ENCODE peak calls at places on chromosomes 13 and 19, in six cellular contexts. One of them, this sample, is unnamed.

GRCh38 chr19:17337675-17338439 is 504 bp downstream of the GTPBP3 start:
- ATAC-seq in DND-41: no peak
- ATAC-seq in lower lobe of right lung: no peak
- ATAC-seq in right cardiac atrium: no peak
- ATAC-seq in heart left ventricle: no peak
- ATAC-seq in CD8-positive, alpha-beta T cell: peak; percentile 6
- ATAC-seq in this sample: no peak

GRCh38 chr13:98158172-98158907 is 15.4 kb downstream of the FARP1 start:
- ATAC-seq in CD8-positive, alpha-beta T cell: no peak
- ATAC-seq in lower lobe of right lung: no peak
- ATAC-seq in heart left ventricle: no peak
- ATAC-seq in DND-41: no peak
- ATAC-seq in right cardiac atrium: no peak
- ATAC-seq in this sample: no peak

GRCh38 chr19:955803-956746 is 28.1 kb upstream of the WDR18 start:
- ATAC-seq in lower lobe of right lung: peak; percentile 51
- ATAC-seq in heart left ventricle: no peak
- ATAC-seq in CD8-positive, alpha-beta T cell: no peak
- ATAC-seq in DND-41: no peak
- ATAC-seq in right cardiac atrium: no peak
- ATAC-seq in this sample: no peak

GRCh38 chr13:100131863-100132574 is 43.1 kb downstream of the PCCA start:
- ATAC-seq in lower lobe of right lung: no peak
- ATAC-seq in DND-41: peak; percentile 69
- ATAC-seq in CD8-positive, alpha-beta T cell: peak; percentile 23
- ATAC-seq in right cardiac atrium: no peak
- ATAC-seq in heart left ventricle: peak; percentile 54
- ATAC-seq in this sample: no peak

GRCh38 chr13:95788100-95788463 is 111.1 kb downstream of the DNAJC3 start:
- ATAC-seq in lower lobe of right lung: peak; percentile 54
- ATAC-seq in heart left ventricle: no peak
- ATAC-seq in DND-41: no peak
- ATAC-seq in CD8-positive, alpha-beta T cell: no peak
- ATAC-seq in right cardiac atrium: no peak
- ATAC-seq in this sample: no peak

GRCh38 chr19:35042056-35042730 is 672 bp downstream of the HPN start:
- ATAC-seq in right cardiac atrium: no peak
- ATAC-seq in DND-41: no peak
- ATAC-seq in CD8-positive, alpha-beta T cell: no peak
- ATAC-seq in heart left ventricle: no peak
- ATAC-seq in lower lobe of right lung: no peak
- ATAC-seq in this sample: no peak

GRCh38 chr19:6443986-6444385 is 10.4 kb upstream of the SLC25A41 start:
- ATAC-seq in lower lobe of right lung: no peak
- ATAC-seq in CD8-positive, alpha-beta T cell: no peak
- ATAC-seq in right cardiac atrium: no peak
- ATAC-seq in heart left ventricle: no peak
- ATAC-seq in DND-41: no peak
- ATAC-seq in this sample: no peak

GRCh38 chr13:110509971-110510786 is 51.3 kb downstream of the RAB20 start:
- ATAC-seq in lower lobe of right lung: no peak
- ATAC-seq in heart left ventricle: peak; percentile 24
- ATAC-seq in DND-41: no peak
- ATAC-seq in CD8-positive, alpha-beta T cell: no peak
- ATAC-seq in right cardiac atrium: peak; percentile 2
- ATAC-seq in this sample: peak; percentile 10

GRCh38 chr19:41795031-41795461 is 1.3 kb upstream of the CEACAM3 start:
- ATAC-seq in right cardiac atrium: peak; percentile 79
- ATAC-seq in CD8-positive, alpha-beta T cell: peak; percentile 99
- ATAC-seq in DND-41: peak; percentile 95
- ATAC-seq in heart left ventricle: peak; percentile 72
- ATAC-seq in lower lobe of right lung: peak; percentile 80
- ATAC-seq in this sample: no peak

GRCh38 chr13:40508767-40509342 is 157.6 kb downstream of the FOXO1 start:
- ATAC-seq in CD8-positive, alpha-beta T cell: peak; percentile 23
- ATAC-seq in right cardiac atrium: no peak
- ATAC-seq in lower lobe of right lung: no peak
- ATAC-seq in DND-41: no peak
- ATAC-seq in heart left ventricle: no peak
- ATAC-seq in this sample: no peak

GRCh38 chr19:53254451-53255341 is at the start of gene ZNF677:
- ATAC-seq in right cardiac atrium: peak; percentile 100
- ATAC-seq in lower lobe of right lung: peak; percentile 100
- ATAC-seq in DND-41: peak; percentile 100
- ATAC-seq in CD8-positive, alpha-beta T cell: peak; percentile 99
- ATAC-seq in heart left ventricle: peak; percentile 100
- ATAC-seq in this sample: peak; percentile 100

GRCh38 chr19:12828494-12828893 is 5.9 kb downstream of the RTBDN start:
- ATAC-seq in heart left ventricle: no peak
- ATAC-seq in CD8-positive, alpha-beta T cell: peak; percentile 29
- ATAC-seq in right cardiac atrium: no peak
- ATAC-seq in DND-41: peak; percentile 93
- ATAC-seq in lower lobe of right lung: no peak
- ATAC-seq in this sample: no peak

GRCh38 chr19:17090501-17091074 is 15.0 kb downstream of the MYO9B start:
- ATAC-seq in lower lobe of right lung: peak; percentile 49
- ATAC-seq in CD8-positive, alpha-beta T cell: peak; percentile 82
- ATAC-seq in heart left ventricle: no peak
- ATAC-seq in right cardiac atrium: no peak
- ATAC-seq in DND-41: no peak
- ATAC-seq in this sample: no peak

GRCh38 chr13:52779028-52779612 is 39.5 kb upstream of the CNMD start:
- ATAC-seq in right cardiac atrium: no peak
- ATAC-seq in lower lobe of right lung: no peak
- ATAC-seq in CD8-positive, alpha-beta T cell: no peak
- ATAC-seq in heart left ventricle: no peak
- ATAC-seq in DND-41: no peak
- ATAC-seq in this sample: no peak

GRCh38 chr19:38273499-38273898 is 9.1 kb downstream of the SPINT2 start:
- ATAC-seq in right cardiac atrium: no peak
- ATAC-seq in heart left ventricle: no peak
- ATAC-seq in lower lobe of right lung: no peak
- ATAC-seq in DND-41: no peak
- ATAC-seq in CD8-positive, alpha-beta T cell: no peak
- ATAC-seq in this sample: no peak

GRCh38 chr13:113052206-113052605 is 53.4 kb upstream of the F7 start:
- ATAC-seq in CD8-positive, alpha-beta T cell: no peak
- ATAC-seq in lower lobe of right lung: no peak
- ATAC-seq in right cardiac atrium: no peak
- ATAC-seq in DND-41: no peak
- ATAC-seq in heart left ventricle: no peak
- ATAC-seq in this sample: no peak

GRCh38 chr19:45152504-45153338 is 8.1 kb downstream of the NKPD1 start:
- ATAC-seq in right cardiac atrium: peak; percentile 47
- ATAC-seq in DND-41: no peak
- ATAC-seq in heart left ventricle: peak; percentile 51
- ATAC-seq in CD8-positive, alpha-beta T cell: peak; percentile 66
- ATAC-seq in lower lobe of right lung: peak; percentile 62
- ATAC-seq in this sample: peak; percentile 40
- H3K27ac ChIP-seq in right cardiac atrium: no peak overlapping the region
- H3K27ac ChIP-seq in DND-41: no peak overlapping the region
- H3K27ac ChIP-seq in heart left ventricle: no peak overlapping the region
- H3K27ac ChIP-seq in CD8-positive, alpha-beta T cell: no peak overlapping the region
- H3K27ac ChIP-seq in lower lobe of right lung: no peak overlapping the region
- H3K27ac ChIP-seq in this sample: no peak overlapping the region

GRCh38 chr19:11138659-11139526 is 16.7 kb downstream of the SPC24 start:
- ATAC-seq in right cardiac atrium: peak; percentile 74
- ATAC-seq in lower lobe of right lung: peak; percentile 18
- ATAC-seq in heart left ventricle: peak; percentile 75
- ATAC-seq in DND-41: peak; percentile 28
- ATAC-seq in CD8-positive, alpha-beta T cell: no peak
- ATAC-seq in this sample: peak; percentile 70

GRCh38 chr19:11140896-11141295 is 14.7 kb downstream of the SPC24 start:
- ATAC-seq in DND-41: no peak
- ATAC-seq in CD8-positive, alpha-beta T cell: no peak
- ATAC-seq in right cardiac atrium: no peak
- ATAC-seq in heart left ventricle: no peak
- ATAC-seq in lower lobe of right lung: no peak
- ATAC-seq in this sample: no peak

GRCh38 chr19:11136400-11137101 is 19.0 kb downstream of the SPC24 start:
- ATAC-seq in heart left ventricle: no peak
- ATAC-seq in lower lobe of right lung: peak; percentile 9
- ATAC-seq in right cardiac atrium: no peak
- ATAC-seq in CD8-positive, alpha-beta T cell: no peak
- ATAC-seq in DND-41: no peak
- ATAC-seq in this sample: no peak

GRCh38 chr19:11141937-11142527 is 13.6 kb downstream of the SPC24 start:
- ATAC-seq in right cardiac atrium: no peak
- ATAC-seq in DND-41: no peak
- ATAC-seq in heart left ventricle: no peak
- ATAC-seq in lower lobe of right lung: no peak
- ATAC-seq in CD8-positive, alpha-beta T cell: no peak
- ATAC-seq in this sample: no peak

DNA sequence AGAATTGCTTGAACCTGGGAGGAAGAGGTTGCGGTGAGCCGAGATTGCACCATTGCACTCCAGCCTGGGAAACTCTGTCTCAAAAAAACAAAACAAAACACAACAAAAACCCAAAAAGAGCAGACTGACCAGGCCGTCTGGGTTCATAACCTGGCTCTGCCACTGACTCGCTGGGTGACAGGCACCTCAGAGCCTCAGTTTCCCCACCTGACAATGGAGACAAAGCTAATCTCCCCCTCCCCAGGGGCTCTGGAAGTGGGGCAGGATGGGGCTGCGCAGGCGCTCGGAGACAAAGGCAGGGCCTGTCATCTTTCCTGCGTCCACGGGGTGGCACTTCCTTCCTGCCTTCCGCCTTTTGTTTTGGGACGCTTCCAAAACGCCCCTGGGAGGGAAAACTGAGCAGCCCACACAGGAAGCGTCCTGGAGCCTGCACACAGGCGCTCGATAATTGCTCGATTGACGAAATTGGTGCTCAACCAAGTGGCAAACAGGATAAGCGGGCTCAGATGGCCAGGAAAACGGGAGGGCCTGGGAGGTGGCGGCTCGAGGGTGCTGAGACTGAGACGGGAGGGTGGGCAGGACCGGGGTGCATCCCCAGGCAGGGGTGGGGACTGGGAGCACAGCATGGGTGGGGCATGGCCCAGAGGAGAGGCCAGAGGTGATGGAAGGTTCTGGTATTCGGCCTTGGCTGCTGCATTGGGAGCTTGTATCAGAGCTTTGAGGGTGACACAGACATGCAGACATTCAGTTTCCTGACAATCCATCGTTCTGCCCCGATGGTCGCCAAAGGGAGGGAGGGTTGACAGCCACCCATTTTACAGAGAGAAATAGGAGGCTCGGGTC is 17.8 kb downstream of the SPC24 start:
- ATAC-seq in lower lobe of right lung: peak; percentile 53
- ATAC-seq in DND-41: peak; percentile 20
- ATAC-seq in right cardiac atrium: peak; percentile 67
- ATAC-seq in heart left ventricle: peak; percentile 61
- ATAC-seq in CD8-positive, alpha-beta T cell: peak; percentile 82
- ATAC-seq in this sample: peak; percentile 63
- H3K27ac ChIP-seq in lower lobe of right lung: peak overlapping the region; percentile 77
- H3K27ac ChIP-seq in DND-41: no peak overlapping the region
- H3K27ac ChIP-seq in right cardiac atrium: peak overlapping the region; percentile 94
- H3K27ac ChIP-seq in heart left ventricle: peak overlapping the region; percentile 88
- H3K27ac ChIP-seq in CD8-positive, alpha-beta T cell: no peak overlapping the region
- H3K27ac ChIP-seq in this sample: peak overlapping the region; percentile 96

GRCh38 chr13:27311518-27312208 is 41.0 kb downstream of the RASL11A start:
- ATAC-seq in heart left ventricle: no peak
- ATAC-seq in right cardiac atrium: no peak
- ATAC-seq in lower lobe of right lung: no peak
- ATAC-seq in CD8-positive, alpha-beta T cell: no peak
- ATAC-seq in DND-41: no peak
- ATAC-seq in this sample: no peak
- H3K27ac ChIP-seq in heart left ventricle: no peak overlapping the region
- H3K27ac ChIP-seq in right cardiac atrium: no peak overlapping the region
- H3K27ac ChIP-seq in lower lobe of right lung: no peak overlapping the region
- H3K27ac ChIP-seq in CD8-positive, alpha-beta T cell: no peak overlapping the region
- H3K27ac ChIP-seq in DND-41: no peak overlapping the region
- H3K27ac ChIP-seq in this sample: no peak overlapping the region

GRCh38 chr19:49690073-49690655 is 752 bp upstream of the CPT1C start:
- ATAC-seq in right cardiac atrium: peak; percentile 2
- ATAC-seq in lower lobe of right lung: peak; percentile 25
- ATAC-seq in DND-41: peak; percentile 22
- ATAC-seq in heart left ventricle: peak; percentile 6
- ATAC-seq in CD8-positive, alpha-beta T cell: peak; percentile 5
- ATAC-seq in this sample: peak; percentile 13
- H3K27ac ChIP-seq in right cardiac atrium: peak overlapping the region; percentile 32
- H3K27ac ChIP-seq in lower lobe of right lung: peak overlapping the region; percentile 61
- H3K27ac ChIP-seq in DND-41: no peak overlapping the region
- H3K27ac ChIP-seq in heart left ventricle: peak overlapping the region; percentile 61
- H3K27ac ChIP-seq in CD8-positive, alpha-beta T cell: no peak overlapping the region
- H3K27ac ChIP-seq in this sample: peak overlapping the region; percentile 72

GRCh38 chr19:56964526-56964925 is 124.0 kb upstream of the PEG3 start:
- ATAC-seq in right cardiac atrium: no peak
- ATAC-seq in CD8-positive, alpha-beta T cell: no peak
- ATAC-seq in DND-41: no peak
- ATAC-seq in heart left ventricle: no peak
- ATAC-seq in lower lobe of right lung: no peak
- ATAC-seq in this sample: no peak

GRCh38 chr19:56966225-56966696 is 125.7 kb upstream of the PEG3 start:
- ATAC-seq in DND-41: no peak
- ATAC-seq in CD8-positive, alpha-beta T cell: no peak
- ATAC-seq in lower lobe of right lung: no peak
- ATAC-seq in heart left ventricle: no peak
- ATAC-seq in right cardiac atrium: no peak
- ATAC-seq in this sample: no peak

GRCh38 chr19:56969726-56970125 is 129.2 kb upstream of the PEG3 start:
- ATAC-seq in DND-41: no peak
- ATAC-seq in lower lobe of right lung: no peak
- ATAC-seq in CD8-positive, alpha-beta T cell: no peak
- ATAC-seq in heart left ventricle: no peak
- ATAC-seq in right cardiac atrium: no peak
- ATAC-seq in this sample: no peak

GRCh38 chr19:56971230-56971629 is 130.7 kb upstream of the PEG3 start:
- ATAC-seq in heart left ventricle: no peak
- ATAC-seq in right cardiac atrium: no peak
- ATAC-seq in DND-41: no peak
- ATAC-seq in lower lobe of right lung: no peak
- ATAC-seq in CD8-positive, alpha-beta T cell: no peak
- ATAC-seq in this sample: no peak

GRCh38 chr19:56966697-56967299 is 126.3 kb upstream of the PEG3 start:
- ATAC-seq in lower lobe of right lung: no peak
- ATAC-seq in CD8-positive, alpha-beta T cell: no peak
- ATAC-seq in right cardiac atrium: no peak
- ATAC-seq in DND-41: no peak
- ATAC-seq in heart left ventricle: no peak
- ATAC-seq in this sample: no peak
- H3K27ac ChIP-seq in lower lobe of right lung: no peak overlapping the region
- H3K27ac ChIP-seq in CD8-positive, alpha-beta T cell: no peak overlapping the region
- H3K27ac ChIP-seq in right cardiac atrium: no peak overlapping the region
- H3K27ac ChIP-seq in DND-41: no peak overlapping the region
- H3K27ac ChIP-seq in heart left ventricle: no peak overlapping the region
- H3K27ac ChIP-seq in this sample: no peak overlapping the region

DNA sequence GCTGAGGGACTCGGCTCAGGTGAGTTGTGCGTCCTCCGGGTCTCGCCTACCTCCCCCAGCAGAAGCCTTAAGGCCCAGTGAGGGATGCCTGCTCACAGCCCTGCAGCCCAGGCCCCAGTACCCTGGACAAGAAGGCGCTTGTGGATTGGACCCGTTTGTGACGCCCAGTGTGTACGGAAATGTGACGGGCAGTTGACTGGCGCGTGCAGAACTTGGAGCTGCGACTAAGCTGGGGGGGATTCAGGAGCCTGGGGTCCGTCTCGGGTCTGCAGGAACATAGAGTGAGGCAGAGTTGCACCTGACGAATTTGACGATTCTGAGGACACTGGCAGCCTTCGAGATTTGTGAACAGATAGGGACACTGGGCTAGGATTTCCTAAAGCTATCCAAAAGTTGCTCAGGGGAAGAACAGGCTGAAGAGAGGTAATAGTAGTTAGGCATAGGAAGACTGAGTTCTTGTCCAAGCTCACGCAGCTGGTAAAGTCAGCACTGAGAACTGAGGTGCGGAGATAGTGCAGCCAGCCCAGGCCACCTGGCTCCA is 519 bp downstream of the ZNF551 start:
- ATAC-seq in CD8-positive, alpha-beta T cell: no peak
- ATAC-seq in DND-41: no peak
- ATAC-seq in lower lobe of right lung: no peak
- ATAC-seq in heart left ventricle: no peak
- ATAC-seq in right cardiac atrium: no peak
- ATAC-seq in this sample: no peak
- H3K27ac ChIP-seq in CD8-positive, alpha-beta T cell: peak overlapping the region; percentile 69
- H3K27ac ChIP-seq in DND-41: peak overlapping the region; percentile 87
- H3K27ac ChIP-seq in lower lobe of right lung: peak overlapping the region; percentile 56
- H3K27ac ChIP-seq in heart left ventricle: peak overlapping the region; percentile 39
- H3K27ac ChIP-seq in right cardiac atrium: no peak overlapping the region
- H3K27ac ChIP-seq in this sample: peak overlapping the region; percentile 58

This sample was measured in gastroesophageal sphincter.